ENCODE peak calls at places on chromosomes 11 and 22, in four cellular contexts. R is K562, K is GM12878, E is IMR-90. I is an unnamed sample.

GRCh38 chr22:36377022-36377631 is 10.6 kb downstream of the MYH9 start:
- DNase-seq in R (peak; percentile 33), K (no peak), E (no peak), I (no peak)

GRCh38 chr11:60193687-60194433 is 11.0 kb upstream of the MS4A6A start:
- DNase-seq in R (peak; percentile 75), K (peak; percentile 80), E (peak; percentile 11), I (peak; percentile 32)

GRCh38 chr11:105151936-105152554 is 12.5 kb upstream of the CARD18 start:
- DNase-seq in R (no peak), K (no peak), E (peak; percentile 79), I (no peak)

GRCh38 chr11:126268361-126268707 is 361 bp downstream of the SRPRA start:
- DNase-seq in R (no peak), K (no peak), E (no peak), I (no peak)

GRCh38 chr11:720642-721346 is 14.8 kb downstream of the EPS8L2 start:
- DNase-seq in R (peak; percentile 63), K (no peak), E (peak; percentile 29), I (no peak)

GRCh38 chr11:58958500-58958899 is 19.2 kb downstream of the GLYATL1 start:
- DNase-seq in R (peak; percentile 67), K (peak; percentile 2), E (no peak), I (no peak)

GRCh38 chr11:120867531-120867930 is 156.4 kb upstream of the TBCEL start:
- DNase-seq in R (no peak), K (no peak), E (no peak), I (no peak)

GRCh38 chr22:42039271-42039670 is 31.3 kb downstream of the NAGA start:
- DNase-seq in R (no peak), K (no peak), E (peak; percentile 18), I (no peak)

GRCh38 chr11:66920978-66921784 is 37.0 kb downstream of the PC start:
- DNase-seq in R (peak; percentile 66), K (no peak), E (no peak), I (no peak)

GRCh38 chr22:28072066-28072465 is 153.0 kb upstream of the PITPNB start:
- DNase-seq in R (no peak), K (no peak), E (peak; percentile 44), I (no peak)

GRCh38 chr11:13594045-13594444 is 74.4 kb upstream of the FAR1 start:
- DNase-seq in R (no peak), K (no peak), E (no peak), I (no peak)
- TF ChIP-seq BHLHE40 in R (no peak), K (no peak), E (no peak), I (no peak)

GRCh38 chr11:108959874-108960273 is 295.0 kb downstream of the DDX10 start:
- DNase-seq in R (no peak), K (no peak), E (no peak), I (no peak)
- TF ChIP-seq RCOR1 in R (no peak), K (no peak), E (no peak), I (no peak)

DNA sequence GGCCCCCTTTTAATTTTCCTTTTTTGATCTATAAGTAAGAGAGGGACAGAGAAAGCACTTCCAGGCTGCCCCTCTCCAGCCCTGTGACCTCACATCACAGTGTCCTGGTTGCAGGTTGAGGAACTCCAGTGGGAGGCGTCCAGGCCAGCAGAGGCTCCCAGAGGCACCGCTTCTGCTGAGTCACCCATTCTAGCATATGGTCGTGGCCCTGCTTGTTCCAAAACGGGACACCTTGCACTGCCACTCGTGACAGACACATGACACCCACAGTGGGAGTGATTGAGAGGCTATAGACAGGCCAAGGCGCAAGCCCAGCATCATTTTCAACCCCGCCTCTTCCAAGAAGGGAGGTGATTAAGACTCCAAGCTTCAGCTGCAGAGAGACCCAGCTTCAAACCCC is 16.0 kb upstream of the TMPRSS4 start:
- DNase-seq in R (peak; percentile 62), K (no peak), E (no peak), I (no peak)
- TF ChIP-seq BHLHE40 in R (peak; percentile 91), K (no peak), E (no peak), I (no peak)

DNA sequence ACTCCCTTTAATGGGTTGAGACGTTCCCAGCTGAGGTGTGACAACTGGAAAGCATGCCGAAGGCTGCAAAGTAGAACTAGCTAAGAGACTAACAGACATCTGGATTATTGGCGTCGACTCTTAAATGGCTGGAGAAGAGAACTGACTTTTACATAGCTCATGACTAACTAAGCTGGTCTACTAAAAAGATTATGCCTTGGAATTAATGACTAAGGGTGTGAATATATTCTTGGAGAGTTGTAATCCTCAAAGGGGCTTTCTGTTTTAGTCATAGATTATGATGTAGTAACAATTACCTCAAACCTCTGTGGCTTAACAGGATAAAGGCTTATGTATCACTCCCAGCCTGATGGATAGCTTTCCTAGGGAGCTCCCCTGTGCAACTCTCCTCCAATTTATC is 39.5 kb upstream of the SLC5A12 start:
- DNase-seq in R (no peak), K (no peak), E (no peak), I (no peak)
- TF ChIP-seq RCOR1 in R (no peak), K (no peak), E (no peak), I (no peak)

GRCh38 chr22:20022231-20023069 is 1.5 kb downstream of the TANGO2 start:
- DNase-seq in R (no peak), K (no peak), E (no peak), I (no peak)

GRCh38 chr22:20020533-20021195 is at the start of gene TANGO2:
- DNase-seq in R (peak; percentile 100), K (peak; percentile 37), E (peak; percentile 86), I (peak; percentile 83)

GRCh38 chr22:20019661-20020532 is 1.0 kb upstream of the TANGO2 start:
- DNase-seq in R (no peak), K (no peak), E (no peak), I (no peak)

GRCh38 chr22:20023214-20023613 is 2.3 kb downstream of the TANGO2 start:
- DNase-seq in R (no peak), K (no peak), E (no peak), I (no peak)

GRCh38 chr22:20021196-20022181 is 579 bp downstream of the TANGO2 start:
- DNase-seq in R (peak; percentile 96), K (no peak), E (peak; percentile 54), I (no peak)
- TF ChIP-seq BHLHE40 in R (peak; percentile 53), K (no peak), E (no peak), I (no peak)

GRCh38 chr11:17457361-17458104 is 19.1 kb downstream of the ABCC8 start:
- DNase-seq in R (no peak), K (no peak), E (no peak), I (no peak)

GRCh38 chr11:17462940-17463339 is 13.7 kb downstream of the ABCC8 start:
- DNase-seq in R (peak; percentile 24), K (no peak), E (no peak), I (no peak)

GRCh38 chr11:17460406-17460805 is 16.2 kb downstream of the ABCC8 start:
- DNase-seq in R (no peak), K (no peak), E (no peak), I (no peak)

GRCh38 chr11:17459211-17459610 is 17.4 kb downstream of the ABCC8 start:
- DNase-seq in R (no peak), K (no peak), E (no peak), I (no peak)

GRCh38 chr11:17458268-17458667 is 18.4 kb downstream of the ABCC8 start:
- DNase-seq in R (no peak), K (no peak), E (no peak), I (no peak)
- TF ChIP-seq RCOR1 in R (no peak), K (no peak), E (no peak), I (no peak)

GRCh38 chr11:3894128-3894731 is 38.8 kb downstream of the STIM1 start:
- DNase-seq in R (peak; percentile 56), K (peak; percentile 91), E (peak; percentile 22), I (no peak)
- TF ChIP-seq BHLHE40 in R (no peak), K (peak; percentile 67), E (no peak), I (no peak)

GRCh38 chr11:19422257-19422656 is 181.5 kb upstream of the E2F8 start:
- DNase-seq in R (no peak), K (no peak), E (no peak), I (no peak)
- TF ChIP-seq RCOR1 in R (no peak), K (no peak), E (no peak), I (no peak)